ENCODE peak calls at places on chromosomes 11 and 22, in eight cellular contexts. G is A673, C is mucosa of descending colon, R is OCI-LY7, L is transverse colon, H is epithelial cell of esophagus, T is fibroblast of mammary gland, Z is mammary epithelial cell. W is an unnamed sample.

GRCh38 chr22:19664406-19664805 is 49.9 kb upstream of the SEPTIN5 start:
- DNase-seq in G (no peak), C (no peak), R (no peak), L (no peak), H (no peak), T (no peak), Z (no peak), W (no peak)

GRCh38 chr22:18975434-18976196 is 39.5 kb upstream of the PRODH start:
- DNase-seq in G (no peak), C (no peak), R (no peak), L (no peak), H (no peak), T (no peak), Z (no peak), W (no peak)

GRCh38 chr22:35610741-35611140 is 6.4 kb downstream of the MB start:
- DNase-seq in G (no peak), C (no peak), R (no peak), L (no peak), H (no peak), T (no peak), Z (no peak), W (no peak)

GRCh38 chr11:122663764-122664163 is 8.2 kb downstream of the UBASH3B start:
- DNase-seq in G (no peak), C (no peak), R (no peak), L (no peak), H (no peak), T (peak; percentile 40), Z (peak; percentile 69), W (no peak)

GRCh38 chr22:44398791-44399190 is 86.0 kb upstream of the SHISAL1 start:
- DNase-seq in G (peak; percentile 33), C (peak; percentile 25), R (no peak), L (peak; percentile 1), H (no peak), T (no peak), Z (no peak), W (no peak)

GRCh38 chr11:11553595-11553994 is 68.2 kb downstream of the GALNT18 start:
- DNase-seq in G (no peak), C (no peak), R (no peak), L (no peak), H (no peak), T (no peak), Z (no peak), W (no peak)

GRCh38 chr11:118003021-118003423 is 16.8 kb downstream of the IL10RA start:
- DNase-seq in G (no peak), C (no peak), R (peak; percentile 28), L (peak; percentile 9), H (no peak), T (no peak), Z (no peak), W (no peak)

GRCh38 chr11:10930224-10930960 is 72.5 kb upstream of the ZBED5 start:
- DNase-seq in G (peak; percentile 45), C (no peak), R (no peak), L (peak; percentile 27), H (peak; percentile 24), T (peak; percentile 42), Z (peak; percentile 39), W (no peak)

GRCh38 chr11:102476812-102477211 is 24.2 kb upstream of the TMEM123 start:
- DNase-seq in G (no peak), C (peak; percentile 63), R (peak; percentile 79), L (peak; percentile 73), H (peak; percentile 74), T (no peak), Z (peak; percentile 68), W (no peak)

GRCh38 chr22:33467718-33468117 is 409.5 kb upstream of the SYN3 start:
- DNase-seq in G (no peak), C (no peak), R (no peak), L (no peak), H (no peak), T (peak; percentile 26), Z (no peak), W (no peak)

GRCh38 chr22:38782402-38783094 is 11.4 kb downstream of the DNAL4 start:
- DNase-seq in G (peak; percentile 90), C (no peak), R (no peak), L (no peak), H (peak; percentile 75), T (peak; percentile 76), Z (peak; percentile 66), W (no peak)

GRCh38 chr22:32313532-32313931 is 44.1 kb upstream of the RFPL3 start:
- DNase-seq in G (no peak), C (no peak), R (no peak), L (no peak), H (no peak), T (no peak), Z (no peak), W (no peak)

GRCh38 chr22:25358421-25359170 is 139.2 kb downstream of the CRYBB2 start:
- DNase-seq in G (no peak), C (no peak), R (no peak), L (no peak), H (no peak), T (no peak), Z (no peak), W (no peak)

GRCh38 chr11:19437760-19438159 is 197.0 kb upstream of the E2F8 start:
- DNase-seq in G (no peak), C (no peak), R (no peak), L (no peak), H (peak; percentile 83), T (peak; percentile 85), Z (peak; percentile 71), W (no peak)

GRCh38 chr11:110356769-110357671 is 60.6 kb upstream of the RDX start:
- DNase-seq in G (peak; percentile 82), C (no peak), R (no peak), L (no peak), H (peak; percentile 31), T (peak; percentile 46), Z (peak; percentile 26), W (no peak)

GRCh38 chr11:35247428-35247827 is 108.5 kb downstream of the CD44 start:
- DNase-seq in G (no peak), C (peak; percentile 56), R (no peak), L (peak; percentile 26), H (no peak), T (no peak), Z (no peak), W (no peak)

GRCh38 chr22:26558246-26558895 is 31.6 kb downstream of the TPST2 start:
- DNase-seq in G (no peak), C (no peak), R (no peak), L (no peak), H (no peak), T (peak; percentile 26), Z (no peak), W (no peak)

GRCh38 chr22:39125622-39126021 is 26.9 kb downstream of the CBX7 start:
- DNase-seq in G (no peak), C (no peak), R (no peak), L (no peak), H (no peak), T (no peak), Z (no peak), W (no peak)

GRCh38 chr11:76824083-76824939 is 36.4 kb upstream of the ACER3 start:
- DNase-seq in G (peak; percentile 29), C (no peak), R (no peak), L (no peak), H (peak; percentile 66), T (peak; percentile 40), Z (peak; percentile 37), W (no peak)

GRCh38 chr11:73645972-73646631 is at the start of gene PLEKHB1:
- DNase-seq in G (no peak), C (no peak), R (no peak), L (no peak), H (no peak), T (peak; percentile 44), Z (no peak), W (no peak)

GRCh38 chr11:92979176-92979575 is 9.7 kb downstream of the MTNR1B start:
- DNase-seq in G (peak; percentile 77), C (no peak), R (no peak), L (no peak), H (peak; percentile 53), T (peak; percentile 64), Z (peak; percentile 62), W (no peak)

GRCh38 chr11:116065519-116065918 is 561.3 kb upstream of the CADM1 start:
- DNase-seq in G (no peak), C (no peak), R (no peak), L (no peak), H (no peak), T (no peak), Z (no peak), W (no peak)

GRCh38 chr11:14026961-14027360 is 64.4 kb downstream of the SPON1 start:
- DNase-seq in G (no peak), C (no peak), R (no peak), L (no peak), H (no peak), T (peak; percentile 58), Z (no peak), W (no peak)

GRCh38 chr11:27495710-27496300 is 10.8 kb downstream of the LIN7C start:
- DNase-seq in G (no peak), C (no peak), R (no peak), L (no peak), H (no peak), T (no peak), Z (no peak), W (no peak)

GRCh38 chr11:27501102-27501501 is 5.5 kb downstream of the LIN7C start:
- DNase-seq in G (no peak), C (no peak), R (no peak), L (no peak), H (no peak), T (no peak), Z (no peak), W (no peak)

GRCh38 chr11:27496461-27496860 is 10.1 kb downstream of the LIN7C start:
- DNase-seq in G (no peak), C (no peak), R (no peak), L (no peak), H (no peak), T (peak; percentile 47), Z (no peak), W (no peak)

GRCh38 chr11:27497911-27498310 is 8.7 kb downstream of the LIN7C start:
- DNase-seq in G (no peak), C (no peak), R (no peak), L (no peak), H (no peak), T (no peak), Z (no peak), W (no peak)

GRCh38 chr11:27497284-27497866 is 9.2 kb downstream of the LIN7C start:
- DNase-seq in G (peak; percentile 84), C (no peak), R (peak; percentile 44), L (no peak), H (peak; percentile 37), T (peak; percentile 44), Z (peak; percentile 13), W (no peak)
- TF ChIP-seq CTCF in G (peak; percentile 95), C (no peak), R (peak; percentile 86), L (peak; percentile 29), H (peak; percentile 33), T (peak; percentile 53), Z (peak; percentile 29), W (peak; percentile 35)

GRCh38 chr11:119356349-119357031 is 10.0 kb upstream of the MFRP start:
- DNase-seq in G (peak; percentile 93), C (peak; percentile 85), R (peak; percentile 66), L (peak; percentile 86), H (peak; percentile 77), T (peak; percentile 73), Z (no peak), W (no peak)
- H3K4me3 ChIP-seq in G (peak overlapping the region; percentile 64), C (no peak overlapping the region), R (peak overlapping the region; percentile 27), L (peak overlapping the region; percentile 59), H (peak overlapping the region; percentile 43), T (peak overlapping the region; percentile 61), Z (peak overlapping the region; percentile 25), W (peak overlapping the region; percentile 34)

GRCh38 chr11:131691558-131692041 is 321.2 kb downstream of the NTM start:
- DNase-seq in G (peak; percentile 59), C (no peak), R (no peak), L (no peak), H (peak; percentile 83), T (peak; percentile 31), Z (peak; percentile 58), W (no peak)
- TF ChIP-seq CTCF in G (peak; percentile 69), C (no peak), R (peak; percentile 63), L (no peak), H (peak; percentile 40), T (peak; percentile 36), Z (peak; percentile 57), W (peak; percentile 73)

GRCh38 chr11:5597953-5598352 is 1.5 kb downstream of the TRIM6 start:
- DNase-seq in G (no peak), C (no peak), R (no peak), L (no peak), H (no peak), T (no peak), Z (no peak), W (no peak)
- H3K4me3 ChIP-seq in G (no peak overlapping the region), C (no peak overlapping the region), R (no peak overlapping the region), L (no peak overlapping the region), H (no peak overlapping the region), T (no peak overlapping the region), Z (no peak overlapping the region), W (no peak overlapping the region)

W was measured in GM12864.